ENCODE peak calls at places on chromosomes 5 and 9, in four cellular contexts. J is type B pancreatic cell, U is MCF 10A, P is fibroblast of lung. S is an unnamed sample.
A peak's percentile ranks its signal among the peaks of the same experiment; 100 is the strongest.

GRCh38 chr5:146877783-146878470 is 630 bp downstream of the PPP2R2B start:
- DNase-seq in J (no peak), P (peak; percentile 61), U (no peak), S (peak; percentile 16)

GRCh38 chr9:113638916-113639315 is 175.4 kb downstream of the RGS3 start:
- DNase-seq in P (no peak), U (no peak), J (no peak), S (no peak)

GRCh38 chr5:140112685-140113179 is 1.2 kb upstream of the PURA start:
- DNase-seq in U (no peak), P (peak; percentile 47), J (no peak), S (no peak)

GRCh38 chr5:83777856-83778255 is 57.2 kb upstream of the HAPLN1 start:
- DNase-seq in U (no peak), P (peak; percentile 24), J (no peak), S (no peak)

GRCh38 chr5:110865400-110866094 is 126.7 kb downstream of the SLC25A46 start:
- DNase-seq in U (peak; percentile 76), P (peak; percentile 33), J (no peak), S (peak; percentile 76)

GRCh38 chr9:1057910-1058309 is 7.8 kb downstream of the DMRT2 start:
- DNase-seq in P (no peak), J (no peak), U (no peak), S (peak; percentile 29)

GRCh38 chr5:54624671-54625583 is 107.4 kb downstream of the SNX18 start:
- DNase-seq in P (no peak), U (no peak), J (no peak), S (peak; percentile 32)

GRCh38 chr9:124697326-124698200 is 73.5 kb downstream of the NR6A1 start:
- DNase-seq in P (peak; percentile 86), J (no peak), U (no peak), S (peak; percentile 60)

GRCh38 chr5:74173260-74173659 is 467.3 kb downstream of the ENC1 start:
- DNase-seq in U (no peak), J (no peak), P (peak; percentile 79), S (no peak)

GRCh38 chr5:55445817-55446216 is 88.9 kb downstream of the PLPP1 start:
- DNase-seq in U (no peak), J (no peak), P (no peak), S (no peak)

GRCh38 chr5:53679261-53679660 is 118.8 kb downstream of the NDUFS4 start:
- DNase-seq in U (no peak), J (no peak), P (peak; percentile 26), S (peak; percentile 47)

DNA sequence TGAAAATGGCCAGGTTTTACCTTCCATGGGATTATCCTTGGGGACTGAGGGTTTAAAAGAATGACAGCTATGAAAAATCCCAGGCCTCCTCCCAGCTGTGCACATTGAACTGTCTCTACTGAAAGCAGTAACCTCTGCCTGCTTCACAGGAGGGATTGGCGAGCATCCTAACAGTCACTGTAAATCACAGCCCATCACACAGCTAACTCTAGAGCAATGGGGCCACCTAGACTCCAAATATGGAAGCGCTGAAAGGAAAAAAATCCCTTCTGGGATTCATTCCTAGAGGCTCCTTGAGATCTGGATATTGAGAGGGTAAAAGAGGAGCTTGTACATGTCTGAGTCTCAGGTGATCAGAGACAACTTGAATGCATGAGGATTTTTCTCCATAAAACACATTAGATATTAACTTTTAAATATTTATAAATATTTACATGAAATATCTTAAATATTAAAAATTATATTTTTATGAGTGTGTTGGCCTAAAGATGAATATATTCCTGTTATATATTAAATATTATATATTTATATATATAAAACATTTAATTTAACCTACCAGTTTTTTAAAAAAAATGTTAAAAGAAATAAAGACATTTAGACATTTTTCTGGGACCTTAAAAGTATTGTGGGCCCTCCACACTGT is 133.8 kb upstream of the SLC24A2 start:
- DNase-seq in U (peak; percentile 54), P (peak; percentile 38), J (no peak), S (peak; percentile 70)
- TF ChIP-seq CTCF in U (peak; percentile 49), P (peak; percentile 70), J (peak; percentile 77), S (peak; percentile 63)

GRCh38 chr5:150245111-150245789 is 44.3 kb downstream of the CAMK2A start:
- DNase-seq in J (no peak), U (peak; percentile 31), P (no peak), S (no peak)

GRCh38 chr5:150241298-150242225 is 48.0 kb downstream of the CAMK2A start:
- DNase-seq in J (no peak), U (no peak), P (no peak), S (no peak)

GRCh38 chr5:150244209-150244608 is 45.4 kb downstream of the CAMK2A start:
- DNase-seq in P (no peak), J (no peak), U (no peak), S (no peak)

GRCh38 chr5:150242495-150242894 is 47.1 kb downstream of the CAMK2A start:
- DNase-seq in J (no peak), P (no peak), U (no peak), S (no peak)

GRCh38 chr5:150243590-150243989 is 46.0 kb downstream of the CAMK2A start:
- DNase-seq in U (no peak), P (no peak), J (no peak), S (no peak)
- TF ChIP-seq CTCF in U (no peak), P (no peak), J (no peak), S (no peak)

DNA sequence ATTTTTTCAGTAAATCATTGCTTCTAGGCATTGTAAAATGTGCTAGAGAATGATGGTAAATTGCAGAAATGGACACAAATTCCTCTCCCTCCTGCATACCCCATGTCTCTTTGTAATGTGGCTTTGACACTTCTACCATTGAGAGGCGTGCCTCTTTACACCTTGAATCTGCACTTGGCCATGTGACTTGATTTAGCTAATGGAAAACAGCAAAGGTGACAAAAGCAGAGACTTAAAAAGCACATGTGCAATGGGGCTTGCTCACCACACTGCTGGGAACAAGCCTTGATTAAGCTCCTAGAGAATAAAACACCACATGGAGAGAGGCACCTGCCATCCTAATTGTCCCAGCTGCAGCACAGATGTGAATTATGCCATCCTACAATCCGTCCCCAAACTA is 69.9 kb upstream of the NAA35 start:
- DNase-seq in P (no peak), J (no peak), U (no peak), S (no peak)
- TF ChIP-seq CTCF in P (no peak), J (no peak), U (no peak), S (no peak)

GRCh38 chr9:132986114-132986513 is 7.6 kb downstream of the GFI1B start:
- DNase-seq in J (no peak), P (no peak), U (no peak), S (no peak)
- TF ChIP-seq CTCF in J (no peak), P (no peak), U (no peak), S (no peak)

GRCh38 chr9:78236511-78236950 is 656 bp downstream of the CEP78 start:
- DNase-seq in U (no peak), P (peak; percentile 18), J (no peak), S (peak; percentile 24)

GRCh38 chr9:78235771-78236510 is at the start of gene CEP78:
- DNase-seq in U (peak; percentile 93), J (peak; percentile 93), P (peak; percentile 95), S (peak; percentile 96)

GRCh38 chr9:78238061-78239038 is 2.5 kb downstream of the CEP78 start:
- DNase-seq in U (no peak), P (no peak), J (no peak), S (no peak)

GRCh38 chr9:78242041-78242440 is 6.2 kb downstream of the CEP78 start:
- DNase-seq in U (no peak), P (no peak), J (no peak), S (no peak)

DNA sequence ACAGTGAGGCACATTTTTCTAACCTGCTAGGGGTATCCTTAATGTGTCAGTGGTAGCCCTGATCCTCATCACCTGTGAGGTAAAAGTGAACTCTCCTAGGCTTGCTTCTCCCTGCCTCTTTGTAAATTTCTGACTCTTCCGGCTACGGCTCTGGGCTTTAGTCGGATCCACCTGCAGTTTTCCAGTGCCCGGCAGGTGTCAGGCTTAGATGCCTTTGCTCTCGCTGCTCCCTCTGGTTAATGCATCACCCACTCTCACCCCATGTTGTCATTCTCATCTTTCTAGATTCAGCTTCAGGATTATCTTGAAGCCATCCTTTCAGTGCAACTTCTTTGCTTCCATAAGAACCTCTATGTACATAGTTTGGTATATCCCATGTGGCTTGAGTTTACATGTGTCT is 3.6 kb downstream of the CEP78 start:
- DNase-seq in P (no peak), U (peak; percentile 71), J (no peak), S (peak; percentile 49)
- TF ChIP-seq CTCF in P (peak; percentile 8), U (peak; percentile 51), J (peak; percentile 46), S (peak; percentile 69)

GRCh38 chr5:116271432-116271831 is 186.6 kb downstream of the COMMD10 start:
- DNase-seq in P (peak; percentile 97), J (no peak), U (no peak), S (peak; percentile 3)

GRCh38 chr5:116273458-116274242 is 188.8 kb downstream of the COMMD10 start:
- DNase-seq in J (no peak), U (no peak), P (peak; percentile 67), S (peak; percentile 5)

GRCh38 chr5:116274251-116274650 is 189.4 kb downstream of the COMMD10 start:
- DNase-seq in J (no peak), P (no peak), U (no peak), S (no peak)

GRCh38 chr5:116275282-116275681 is 190.5 kb downstream of the COMMD10 start:
- DNase-seq in U (no peak), J (no peak), P (no peak), S (no peak)

GRCh38 chr5:116272281-116272941 is 187.6 kb downstream of the COMMD10 start:
- DNase-seq in P (peak; percentile 74), J (no peak), U (peak; percentile 35), S (no peak)
- TF ChIP-seq CTCF in P (peak; percentile 34), J (peak; percentile 18), U (no peak), S (peak; percentile 11)

S was measured in epithelial cell of esophagus.